ENCODE peak calls at places on chromosome 2, in seven cellular contexts. T is trophoblast cell, R is neuronal stem cell, B is H9, F is mesenchymal stem cell, J is mesendoderm, X is H1. D is an unnamed sample.

GRCh38 chr2:219836647-219837177 is 209.3 kb downstream of the SLC4A3 start:
- DNase-seq in T (peak), R (no peak), B (no peak), F (no peak), J (no peak), X (no peak), D (peak)

GRCh38 chr2:33337385-33337784 is 139.1 kb upstream of the RASGRP3 start:
- DNase-seq in T (no peak), R (no peak), B (no peak), F (no peak), J (no peak), X (no peak), D (no peak)

GRCh38 chr2:240407090-240407489 is 28.4 kb upstream of the GPC1 start:
- DNase-seq in T (no peak), R (no peak), B (no peak), F (no peak), J (no peak), X (no peak), D (no peak)

GRCh38 chr2:157229572-157229971 is 27.9 kb upstream of the GALNT5 start:
- DNase-seq in T (no peak), R (no peak), B (no peak), F (peak), J (no peak), X (no peak), D (peak)

GRCh38 chr2:46134531-46135229 is 162.5 kb upstream of the EPAS1 start:
- DNase-seq in T (peak), R (no peak), B (no peak), F (peak), J (peak), X (no peak), D (no peak)

GRCh38 chr2:182416191-182416590 is 10.6 kb downstream of the PDE1A start:
- DNase-seq in T (no peak), R (no peak), B (no peak), F (no peak), J (no peak), X (no peak), D (no peak)

GRCh38 chr2:238425979-238426567 is 654 bp upstream of the ASB1 start:
- DNase-seq in T (peak), R (peak), B (no peak), F (peak), J (peak), X (no peak), D (peak)

GRCh38 chr2:197207106-197207505 is 103.5 kb downstream of the ANKRD44 start:
- DNase-seq in T (no peak), R (no peak), B (no peak), F (no peak), J (no peak), X (no peak), D (no peak)

GRCh38 chr2:116510117-116510671 is 1304.3 kb upstream of the DDX18 start:
- DNase-seq in T (peak), R (peak), B (peak), F (peak), J (peak), X (no peak), D (no peak)

GRCh38 chr2:11615209-11615608 is 54.8 kb downstream of the NTSR2 start:
- DNase-seq in T (no peak), R (no peak), B (no peak), F (no peak), J (no peak), X (no peak), D (no peak)

GRCh38 chr2:71777946-71778345 is 324.6 kb downstream of the DYSF start:
- DNase-seq in T (no peak), R (no peak), B (no peak), F (no peak), J (no peak), X (no peak), D (no peak)

GRCh38 chr2:60513996-60514395 is 39.5 kb downstream of the BCL11A start:
- DNase-seq in T (no peak), R (no peak), B (no peak), F (no peak), J (no peak), X (no peak), D (no peak)

GRCh38 chr2:140376686-140377085 is 1596.5 kb upstream of the NXPH2 start:
- DNase-seq in T (peak), R (no peak), B (no peak), F (no peak), J (peak), X (no peak), D (no peak)

GRCh38 chr2:143698888-143699570 is 569.8 kb downstream of the ARHGAP15 start:
- DNase-seq in T (no peak), R (no peak), B (no peak), F (no peak), J (no peak), X (no peak), D (no peak)

GRCh38 chr2:199556886-199557285 is 99.1 kb upstream of the SATB2 start:
- DNase-seq in T (no peak), R (no peak), B (no peak), F (no peak), J (no peak), X (no peak), D (no peak)

GRCh38 chr2:201858781-201859180 is 52.4 kb downstream of the CDK15 start:
- DNase-seq in T (no peak), R (no peak), B (peak), F (peak), J (peak), X (peak), D (peak)

GRCh38 chr2:77193858-77194448 is 328.2 kb downstream of the LRRTM4 start:
- DNase-seq in T (peak), R (no peak), B (no peak), F (no peak), J (no peak), X (no peak), D (no peak)

GRCh38 chr2:132503621-132504200 is 87.1 kb downstream of the GPR39 start:
- DNase-seq in T (peak), R (no peak), B (no peak), F (peak), J (peak), X (no peak), D (peak)

GRCh38 chr2:155368934-155369333 is 670.4 kb downstream of the KCNJ3 start:
- DNase-seq in T (peak), R (no peak), B (no peak), F (no peak), J (no peak), X (no peak), D (peak)

GRCh38 chr2:239644016-239644415 is 243.2 kb upstream of the HDAC4 start:
- DNase-seq in T (peak), R (no peak), B (no peak), F (peak), J (peak), X (no peak), D (no peak)

GRCh38 chr2:23589739-23590138 is 204.8 kb downstream of the KLHL29 start:
- DNase-seq in T (no peak), R (no peak), B (no peak), F (no peak), J (no peak), X (no peak), D (no peak)

GRCh38 chr2:222459983-222460382 is 35.6 kb downstream of the SGPP2 start:
- DNase-seq in T (no peak), R (no peak), B (no peak), F (no peak), J (no peak), X (no peak), D (no peak)

GRCh38 chr2:18156421-18156820 is 278.0 kb downstream of the KCNS3 start:
- DNase-seq in T (no peak), R (no peak), B (no peak), F (no peak), J (no peak), X (no peak), D (no peak)

GRCh38 chr2:151111599-151112278 is 149.9 kb downstream of the RBM43 start:
- DNase-seq in T (no peak), R (no peak), B (peak), F (peak), J (peak), X (no peak), D (peak)

GRCh38 chr2:3927031-3927430 is 223.7 kb downstream of the DCDC2C start:
- DNase-seq in T (no peak), R (no peak), B (no peak), F (no peak), J (no peak), X (no peak), D (no peak)
- H4K8ac ChIP-seq in T (no peak), R (no peak), B (no peak), F (no peak), J (no peak), X (no peak), D (no peak)

GRCh38 chr2:40123746-40124145 is 328.1 kb downstream of the SLC8A1 start:
- DNase-seq in T (no peak), R (no peak), B (no peak), F (no peak), J (no peak), X (no peak), D (peak)
- H4K8ac ChIP-seq in T (no peak), R (no peak), B (no peak), F (no peak), J (no peak), X (no peak), D (peak)

GRCh38 chr2:226526731-226527130 is 272.9 kb downstream of the IRS1 start:
- DNase-seq in T (no peak), R (no peak), B (no peak), F (peak), J (no peak), X (no peak), D (peak)
- H4K8ac ChIP-seq in T (no peak), R (no peak), B (no peak), F (no peak), J (no peak), X (no peak), D (peak)

DNA sequence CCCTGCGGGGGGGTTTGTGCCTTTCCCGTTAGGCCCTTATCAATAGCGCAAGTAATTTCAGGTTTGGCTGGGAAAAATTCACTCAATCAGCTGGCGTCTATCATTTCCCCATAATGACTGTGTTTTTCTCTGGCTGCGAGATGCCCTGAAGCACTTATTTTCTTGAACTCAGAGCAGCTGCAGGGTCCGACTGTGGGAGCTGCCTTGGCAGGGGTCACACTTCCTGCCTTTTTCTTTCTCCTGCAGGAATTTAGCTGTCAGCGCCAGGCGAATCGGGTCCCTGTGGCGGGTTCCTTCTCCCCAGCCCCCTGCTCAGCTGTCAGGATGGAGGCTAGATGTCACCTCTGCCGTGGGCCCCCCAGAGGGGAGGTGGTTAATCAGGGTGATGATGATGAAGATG is 81.3 kb upstream of the HPCAL1 start:
- DNase-seq in T (peak), R (no peak), B (no peak), F (no peak), J (no peak), X (no peak), D (no peak)
- H4K8ac ChIP-seq in T (no peak), R (no peak), B (no peak), F (no peak), J (no peak), X (no peak), D (no peak)

GRCh38 chr2:232341739-232342126 is 36.8 kb upstream of the ALPP start:
- DNase-seq in T (no peak), R (no peak), B (no peak), F (no peak), J (no peak), X (no peak), D (no peak)
- H4K8ac ChIP-seq in T (no peak), R (no peak), B (no peak), F (no peak), J (no peak), X (peak), D (no peak)

GRCh38 chr2:181129654-181130053 is 149.2 kb downstream of the UBE2E3 start:
- DNase-seq in T (no peak), R (no peak), B (no peak), F (no peak), J (no peak), X (no peak), D (no peak)

GRCh38 chr2:181126311-181126710 is 145.9 kb downstream of the UBE2E3 start:
- DNase-seq in T (no peak), R (no peak), B (no peak), F (no peak), J (no peak), X (no peak), D (no peak)

GRCh38 chr2:181130686-181131085 is 150.3 kb downstream of the UBE2E3 start:
- DNase-seq in T (no peak), R (no peak), B (no peak), F (no peak), J (no peak), X (no peak), D (no peak)

GRCh38 chr2:181128199-181128598 is 147.8 kb downstream of the UBE2E3 start:
- DNase-seq in T (no peak), R (no peak), B (no peak), F (no peak), J (no peak), X (no peak), D (no peak)

DNA sequence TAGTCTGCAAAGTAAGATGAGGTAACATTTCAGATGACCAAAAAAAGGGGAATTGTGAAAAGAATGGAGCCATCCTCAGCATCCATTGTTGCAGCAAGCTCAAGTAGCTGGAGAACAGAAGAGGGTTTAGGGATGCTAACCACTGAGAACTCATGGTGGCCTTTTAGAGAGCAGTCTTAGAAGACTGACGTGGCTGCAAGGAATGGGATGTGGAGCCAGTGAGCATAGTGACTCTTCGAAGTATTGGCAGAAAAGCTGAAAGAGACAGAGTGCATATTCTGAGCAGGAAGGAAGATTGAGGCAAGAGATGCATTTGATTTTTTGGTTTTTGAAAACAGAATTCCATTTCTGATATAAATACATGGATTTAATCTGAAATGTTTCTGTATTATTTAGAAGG is 151.2 kb downstream of the UBE2E3 start:
- DNase-seq in T (no peak), R (no peak), B (no peak), F (no peak), J (no peak), X (no peak), D (no peak)
- H4K8ac ChIP-seq in T (no peak), R (no peak), B (no peak), F (no peak), J (no peak), X (no peak), D (no peak)

D was measured in IMR-90.